ENCODE peak calls at places on chromosomes 16 and 17, in ten cellular contexts. D is PC-9, K is uterus, A is stomach, N is RWPE1, W is adrenal gland, O is upper lobe of right lung, R is A549, V is HL-60, T is AG04450. Y is an unnamed sample.

GRCh38 chr16:28212532-28212873 is 738 bp upstream of the XPO6 start:
- DNase-seq in D (peak), K (no peak), T (no peak), A (no peak), W (peak), V (no peak), N (no peak), R (no peak), O (no peak), Y (no peak)

GRCh38 chr17:8443756-8444155 is 8.1 kb downstream of the NDEL1 start:
- DNase-seq in N (no peak), R (no peak), D (no peak), T (no peak), W (no peak), O (no peak), K (no peak), A (no peak), V (no peak), Y (no peak)

GRCh38 chr16:3902731-3903130 is 22.2 kb upstream of the CREBBP start:
- DNase-seq in O (peak), N (no peak), A (no peak), D (peak), R (no peak), V (no peak), T (no peak), W (no peak), K (no peak), Y (peak)

GRCh38 chr16:87235810-87236515 is 81.2 kb downstream of the C16orf95 start:
- DNase-seq in O (no peak), V (peak), A (no peak), N (no peak), K (no peak), D (no peak), R (no peak), W (no peak), T (no peak), Y (no peak)

GRCh38 chr17:927611-928461 is 51.7 kb downstream of the NXN start:
- DNase-seq in R (peak), N (peak), D (peak), K (peak), O (no peak), V (no peak), A (peak), W (no peak), T (peak), Y (no peak)

GRCh38 chr16:53080345-53081031 is 25.7 kb downstream of the CHD9 start:
- DNase-seq in T (peak), A (no peak), R (peak), W (peak), K (peak), N (peak), D (peak), V (no peak), O (no peak), Y (no peak)

GRCh38 chr17:81153340-81153803 is 11.9 kb upstream of the PVALEF start:
- DNase-seq in A (no peak), K (no peak), D (no peak), O (no peak), N (no peak), W (peak), T (no peak), V (peak), R (no peak), Y (no peak)

GRCh38 chr16:52090080-52090479 is 456.9 kb downstream of the TOX3 start:
- DNase-seq in K (no peak), R (no peak), D (no peak), T (no peak), O (no peak), N (peak), A (no peak), W (no peak), V (no peak), Y (no peak)

GRCh38 chr16:87721622-87722565 is 43.9 kb downstream of the KLHDC4 start:
- DNase-seq in A (no peak), D (no peak), R (no peak), V (no peak), T (no peak), O (no peak), W (no peak), K (no peak), N (no peak), Y (no peak)

GRCh38 chr17:49508061-49508865 is 13.2 kb downstream of the NGFR start:
- DNase-seq in D (peak), O (no peak), V (no peak), A (no peak), R (peak), K (no peak), W (no peak), N (peak), T (no peak), Y (no peak)

GRCh38 chr16:68375801-68376536 is 65.2 kb downstream of the PRMT7 start:
- DNase-seq in D (no peak), R (no peak), T (no peak), A (no peak), V (no peak), N (no peak), K (no peak), W (no peak), O (no peak), Y (no peak)

GRCh38 chr17:57475786-57476185 is 219.5 kb downstream of the MSI2 start:
- DNase-seq in A (no peak), V (no peak), K (no peak), N (no peak), W (no peak), R (no peak), O (no peak), T (no peak), D (no peak), Y (no peak)

GRCh38 chr17:42421479-42422332 is 1.4 kb downstream of the CAVIN1 start:
- DNase-seq in O (peak), K (peak), N (peak), R (no peak), W (no peak), D (peak), T (no peak), V (no peak), A (peak), Y (peak)

GRCh38 chr16:78684040-78684611 is 584.7 kb downstream of the WWOX start:
- DNase-seq in N (peak), D (peak), T (no peak), O (no peak), W (peak), K (peak), A (peak), R (peak), V (no peak), Y (no peak)

GRCh38 chr16:67517661-67518423 is 10.8 kb upstream of the RIPOR1 start:
- DNase-seq in W (no peak), K (no peak), N (no peak), V (no peak), T (no peak), D (no peak), R (no peak), A (no peak), O (no peak), Y (peak)

GRCh38 chr16:69840975-69841374 is 78.8 kb downstream of the WWP2 start:
- DNase-seq in V (no peak), N (no peak), A (peak), W (no peak), K (no peak), D (no peak), O (no peak), T (no peak), R (no peak), Y (no peak)

GRCh38 chr17:32536736-32537646 is 50.2 kb downstream of the CDK5R1 start:
- DNase-seq in W (no peak), V (no peak), N (no peak), O (no peak), A (no peak), R (no peak), T (no peak), K (no peak), D (no peak), Y (no peak)

GRCh38 chr16:24552705-24553104 is 13.3 kb downstream of the RBBP6 start:
- DNase-seq in N (no peak), O (no peak), K (no peak), W (no peak), D (no peak), T (no peak), R (no peak), V (no peak), A (no peak), Y (no peak)

GRCh38 chr17:41635121-41636097 is 11.0 kb upstream of the KRT17 start:
- DNase-seq in D (no peak), W (peak), A (peak), T (no peak), O (no peak), V (no peak), R (no peak), N (no peak), K (peak), Y (no peak)

GRCh38 chr16:10964891-10965326 is 20.5 kb downstream of the CLEC16A start:
- DNase-seq in D (no peak), N (no peak), O (no peak), V (no peak), K (no peak), A (no peak), W (no peak), R (no peak), T (no peak), Y (no peak)
- H3K27ac ChIP-seq in D (no peak), N (no peak), O (no peak), V (no peak), K (no peak), A (no peak), W (no peak), R (no peak), T (no peak), Y (no peak)

DNA sequence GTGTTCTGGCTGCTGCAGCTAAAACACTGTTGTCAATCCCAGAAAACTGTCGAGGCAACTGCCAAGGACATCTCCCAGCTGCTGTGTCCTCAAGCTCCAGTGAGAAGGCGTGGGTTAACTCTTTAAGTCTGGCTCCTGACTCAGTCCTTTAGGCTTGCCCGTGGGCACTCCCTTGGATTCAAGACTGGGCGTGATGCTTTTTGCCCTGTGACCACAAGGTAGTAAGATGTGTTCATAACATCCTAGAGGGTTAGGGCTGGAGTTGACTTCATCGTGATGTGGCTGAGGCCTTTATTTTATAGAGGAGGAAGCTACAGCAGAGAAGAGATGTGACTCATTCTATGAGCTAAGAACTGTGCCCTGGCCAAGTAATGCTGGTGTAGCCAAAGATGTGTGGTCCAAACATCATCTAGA is 50.9 kb upstream of the TEKT3 start:
- DNase-seq in W (no peak), T (peak), K (no peak), N (peak), O (no peak), R (no peak), A (no peak), V (no peak), D (no peak), Y (no peak)
- H3K27ac ChIP-seq in W (no peak), T (peak), K (no peak), N (no peak), O (no peak), R (no peak), A (peak), V (no peak), D (no peak), Y (no peak)

DNA sequence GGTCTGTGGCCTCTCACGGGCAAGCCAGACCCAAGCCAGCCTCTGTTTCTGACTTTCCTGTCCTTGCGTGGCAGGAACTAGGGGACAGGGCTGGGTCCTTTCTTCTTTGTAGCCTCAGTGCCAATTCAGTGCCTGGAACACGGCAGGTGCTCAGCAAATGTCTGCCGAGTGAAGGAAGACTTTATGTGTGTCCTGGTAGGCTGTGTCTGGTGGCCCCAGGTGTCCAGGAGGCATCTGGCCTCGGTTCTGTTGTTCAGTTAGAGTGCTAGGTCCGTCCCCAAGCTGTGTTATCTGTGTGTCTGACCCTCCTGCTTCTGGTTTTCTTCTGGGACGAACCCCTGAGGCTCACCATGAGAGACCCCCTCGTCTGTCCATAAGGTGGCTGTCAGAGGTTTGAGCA is 39.1 kb downstream of the ENGASE start:
- DNase-seq in K (no peak), O (no peak), N (no peak), T (no peak), R (no peak), D (no peak), W (no peak), V (no peak), A (no peak), Y (no peak)
- H3K27ac ChIP-seq in K (no peak), O (no peak), N (peak), T (no peak), R (no peak), D (no peak), W (no peak), V (no peak), A (no peak), Y (no peak)

GRCh38 chr16:85303354-85303883 is 191.1 kb upstream of the CIBAR2 start:
- DNase-seq in N (peak), V (peak), R (peak), A (peak), D (peak), K (peak), W (peak), O (peak), T (no peak), Y (peak)
- H3K27ac ChIP-seq in N (no peak), V (no peak), R (peak), A (no peak), D (no peak), K (no peak), W (no peak), O (no peak), T (no peak), Y (no peak)

DNA sequence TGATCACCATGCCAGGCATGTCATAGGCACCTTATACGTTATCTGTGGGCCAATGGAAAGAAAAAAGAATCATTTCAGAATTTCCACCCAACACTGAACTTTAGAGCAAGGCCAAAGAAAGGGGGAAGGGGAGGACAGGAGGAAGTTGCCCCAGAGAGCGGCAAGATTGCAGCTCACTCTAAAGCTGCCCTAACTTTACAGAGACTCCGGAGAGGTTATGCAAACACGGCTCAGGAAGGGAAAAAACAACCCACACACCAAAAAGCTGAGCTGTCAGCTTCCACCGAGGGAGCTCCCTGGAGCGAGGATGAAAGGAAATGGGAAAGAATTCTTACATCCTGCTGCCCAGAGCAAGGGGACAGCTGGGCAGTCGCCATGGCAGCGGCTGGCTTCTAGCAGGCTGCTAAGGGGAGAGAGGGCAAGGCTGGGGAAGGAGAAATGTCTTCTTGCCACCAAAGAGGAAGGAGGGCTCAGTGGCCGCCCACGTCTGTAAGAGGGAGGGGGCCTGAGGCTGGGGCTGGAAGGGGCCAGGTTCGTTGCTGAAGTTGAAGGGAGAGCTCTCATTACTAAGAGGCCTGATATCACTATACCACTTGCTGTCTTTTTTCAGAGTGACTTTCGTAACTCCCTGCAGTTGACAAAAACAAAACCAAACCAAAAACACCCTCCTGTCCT is 18.2 kb downstream of the COTL1 start:
- DNase-seq in R (no peak), D (no peak), A (peak), O (peak), T (peak), W (peak), K (peak), V (peak), N (no peak), Y (peak)
- H3K27ac ChIP-seq in R (peak), D (no peak), A (peak), O (peak), T (peak), W (peak), K (peak), V (peak), N (peak), Y (peak)

Y was measured in spleen.